ENCODE peak calls at places on chromosomes 13 and 19, in six cellular contexts. H, O, N, F, Y and R are unnamed samples.
A peak's percentile ranks its signal among the peaks of the same experiment; 100 is the strongest.

GRCh38 chr19:8477889-8478288 is 24.6 kb downstream of the PRAM1 start:
- DNase-seq in F (no peak), H (no peak), Y (no peak), O (no peak), N (no peak), R (no peak)

GRCh38 chr19:52670046-52670445 is 31.9 kb upstream of the ZNF83 start:
- DNase-seq in N (no peak), O (no peak), H (no peak), Y (no peak), F (no peak), R (no peak)

GRCh38 chr13:38045278-38046048 is 175.9 kb upstream of the TRPC4 start:
- DNase-seq in N (peak; percentile 52), F (no peak), O (no peak), H (peak; percentile 13), Y (no peak), R (peak; percentile 44)

GRCh38 chr19:43224855-43225253 is 19.4 kb upstream of the PSG4 start:
- DNase-seq in N (no peak), F (no peak), H (no peak), O (no peak), Y (no peak), R (no peak)

GRCh38 chr13:65597839-65598818 is 1632.0 kb downstream of the PCDH9 start:
- DNase-seq in F (no peak), H (no peak), O (no peak), N (peak; percentile 4), Y (no peak), R (peak; percentile 67)

GRCh38 chr19:42313096-42313839 is at the start of gene TMEM145:
- DNase-seq in H (peak; percentile 53), O (no peak), F (no peak), N (peak; percentile 84), Y (peak; percentile 59), R (peak; percentile 30)

GRCh38 chr19:7351861-7352260 is 3.1 kb downstream of the ARHGEF18 start:
- DNase-seq in O (no peak), N (no peak), H (no peak), Y (no peak), F (no peak), R (no peak)

GRCh38 chr13:30730526-30730925 is 4.8 kb upstream of the ALOX5AP start:
- DNase-seq in H (no peak), N (peak; percentile 68), Y (no peak), F (no peak), O (no peak), R (no peak)

GRCh38 chr19:50486823-50487515 is 10.3 kb upstream of the GARIN5A start:
- DNase-seq in Y (no peak), O (no peak), N (peak; percentile 68), F (peak; percentile 70), H (peak; percentile 71), R (peak; percentile 65)

GRCh38 chr13:51363625-51364024 is 24.1 kb downstream of the SERPINE3 start:
- DNase-seq in O (no peak), H (no peak), N (no peak), F (no peak), Y (no peak), R (no peak)

GRCh38 chr13:46109451-46109850 is 4.6 kb upstream of the CPB2 start:
- DNase-seq in O (no peak), Y (no peak), H (no peak), N (no peak), F (no peak), R (no peak)

GRCh38 chr19:57812201-57812600 is 2.5 kb downstream of the ZNF552 start:
- DNase-seq in N (no peak), O (no peak), H (peak; percentile 61), Y (no peak), F (no peak), R (no peak)

GRCh38 chr13:109787135-109787954 is 962 bp upstream of the IRS2 start:
- DNase-seq in O (peak; percentile 43), H (no peak), N (peak; percentile 84), Y (peak; percentile 70), F (peak; percentile 90), R (peak; percentile 49)

GRCh38 chr19:35995655-35995993 is 636 bp downstream of the SDHAF1 start:
- DNase-seq in O (peak; percentile 65), N (peak; percentile 80), Y (peak; percentile 58), H (peak; percentile 76), F (peak; percentile 85), R (peak; percentile 28)

GRCh38 chr13:36814465-36814864 is 4.6 kb upstream of the RFXAP start:
- DNase-seq in N (no peak), Y (no peak), O (no peak), F (no peak), H (no peak), R (no peak)

GRCh38 chr13:95509521-95510315 is 42.8 kb upstream of the CLDN10 start:
- DNase-seq in O (no peak), H (no peak), N (no peak), F (no peak), Y (no peak), R (peak; percentile 81)

GRCh38 chr19:38079926-38080380 is 144.1 kb downstream of the DPF1 start:
- DNase-seq in O (no peak), F (no peak), H (peak; percentile 85), Y (no peak), N (no peak), R (peak; percentile 92)

GRCh38 chr19:4638330-4638729 is 986 bp upstream of the TNFAIP8L1 start:
- DNase-seq in N (no peak), O (no peak), Y (peak; percentile 41), H (peak; percentile 30), F (peak; percentile 84), R (no peak)

GRCh38 chr19:19081642-19082151 is 17.9 kb downstream of the SLC25A42 start:
- DNase-seq in O (peak; percentile 46), N (no peak), H (no peak), Y (no peak), F (no peak), R (peak; percentile 59)

GRCh38 chr13:109166807-109167206 is 537.4 kb downstream of the MYO16 start:
- DNase-seq in O (no peak), N (no peak), H (peak; percentile 65), Y (no peak), F (no peak), R (peak; percentile 26)

GRCh38 chr13:41960195-41960699 is 662 bp downstream of the VWA8 start:
- DNase-seq in O (no peak), F (no peak), Y (no peak), N (no peak), H (no peak), R (peak; percentile 53)

GRCh38 chr13:96734499-96734898 is 259.8 kb downstream of the OXGR1 start:
- DNase-seq in H (no peak), O (no peak), Y (no peak), N (no peak), F (no peak), R (no peak)

GRCh38 chr13:32011971-32012370 is 19.6 kb upstream of the FRY start:
- DNase-seq in H (no peak), Y (no peak), F (no peak), N (no peak), O (no peak), R (no peak)

GRCh38 chr13:40442191-40442590 is 224.2 kb downstream of the FOXO1 start:
- DNase-seq in H (no peak), Y (no peak), N (no peak), F (no peak), O (no peak), R (no peak)

DNA sequence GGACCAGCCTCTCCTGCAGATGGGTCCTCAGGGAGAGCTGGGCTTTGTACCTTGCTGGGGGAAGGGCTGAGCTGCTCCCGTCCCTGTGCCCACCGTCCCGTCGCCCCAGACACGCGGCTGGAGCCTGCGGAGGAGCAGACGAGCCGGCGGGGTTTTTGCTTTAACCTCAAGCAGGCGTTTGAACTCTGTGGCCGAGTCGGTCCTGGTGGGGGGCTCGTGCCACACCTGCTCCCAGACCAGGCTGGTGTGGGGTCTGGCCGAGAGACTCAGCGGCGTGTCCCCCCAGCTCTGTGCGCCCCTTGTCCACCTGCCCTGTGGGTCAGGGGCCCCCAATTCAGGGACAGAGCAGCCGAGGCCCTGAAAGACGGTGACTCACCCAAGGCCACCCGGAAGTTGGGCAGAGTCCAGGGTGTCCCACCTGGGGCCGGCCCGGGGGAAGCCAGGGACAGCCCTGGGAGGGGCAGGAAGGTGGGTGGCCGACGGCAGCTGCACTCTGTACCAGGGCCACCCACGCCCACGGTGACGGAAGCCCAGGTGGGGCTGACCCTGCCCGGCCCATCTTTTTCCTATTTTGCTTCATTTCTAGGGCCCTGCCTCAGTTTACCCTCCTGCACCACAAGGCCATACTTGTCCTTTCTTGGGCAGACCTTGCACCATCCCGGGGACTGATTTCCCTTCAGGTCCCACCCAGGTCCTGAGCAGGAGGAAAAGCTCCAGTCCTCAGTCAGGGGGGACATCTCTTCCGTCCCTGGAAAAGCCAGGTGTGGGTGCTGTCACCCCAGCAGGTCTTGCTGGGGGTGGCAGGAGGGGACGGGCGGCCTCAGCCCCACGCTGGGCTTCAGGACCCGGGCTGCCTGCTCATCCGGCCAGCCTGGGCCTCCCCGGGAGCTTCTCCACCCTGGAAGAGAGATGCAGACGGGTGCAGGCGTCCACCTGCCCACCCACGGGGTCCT is 5.3 kb downstream of the EFNA2 start:
- DNase-seq in Y (no peak), H (no peak), O (no peak), F (no peak), N (no peak), R (no peak)
- TF ChIP-seq CTCF in Y (no peak), H (no peak), O (no peak), F (no peak), N (no peak), R (no peak)

GRCh38 chr19:10295305-10295846 is 5.6 kb downstream of the ICAM5 start:
- DNase-seq in O (no peak), F (peak; percentile 92), N (peak; percentile 46), H (peak; percentile 84), Y (no peak), R (no peak)

GRCh38 chr19:10292789-10293636 is 3.3 kb downstream of the ICAM5 start:
- DNase-seq in H (no peak), O (no peak), Y (no peak), F (no peak), N (peak; percentile 49), R (no peak)

GRCh38 chr19:10294368-10294697 is 4.6 kb downstream of the ICAM5 start:
- DNase-seq in Y (no peak), F (no peak), N (peak; percentile 72), H (no peak), O (no peak), R (no peak)

GRCh38 chr19:10292206-10292788 is 2.5 kb downstream of the ICAM5 start:
- DNase-seq in F (peak; percentile 91), O (peak; percentile 54), N (peak; percentile 93), Y (peak; percentile 67), H (peak; percentile 95), R (peak; percentile 43)

GRCh38 chr19:10293637-10294367 is 4.0 kb downstream of the ICAM5 start:
- DNase-seq in F (no peak), N (peak; percentile 14), Y (no peak), H (no peak), O (no peak), R (no peak)
- H3K4me3 ChIP-seq in F (no peak overlapping the region), N (no peak overlapping the region), Y (no peak overlapping the region), H (no peak overlapping the region), O (no peak overlapping the region), R (no peak overlapping the region)

DNA sequence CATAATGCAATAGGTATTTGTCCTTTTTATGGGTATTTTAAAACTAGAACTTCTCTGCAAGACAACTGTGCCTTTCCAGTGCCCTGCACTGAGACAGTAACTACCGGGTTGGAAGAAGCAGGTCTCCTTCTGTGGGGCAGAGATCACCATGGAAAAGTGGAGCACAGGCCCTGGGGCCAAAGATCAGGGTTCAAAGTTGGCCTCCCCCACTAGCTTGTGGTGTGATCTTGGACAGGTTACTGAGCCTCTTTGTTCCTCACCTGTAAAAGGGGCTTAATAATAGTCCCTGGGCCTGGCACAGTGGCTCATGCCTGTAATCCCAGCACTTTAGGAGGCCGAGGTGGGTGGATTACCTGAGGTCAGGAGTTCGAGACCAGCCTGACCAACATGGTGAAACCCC is 68.3 kb downstream of the CEBPG start:
- DNase-seq in H (no peak), Y (no peak), O (peak; percentile 1), F (peak; percentile 14), N (no peak), R (no peak)
- TF ChIP-seq CTCF in H (no peak), Y (no peak), O (no peak), F (no peak), N (no peak), R (no peak)

GRCh38 chr19:49145485-49146407 is 9.4 kb downstream of the HRC start:
- DNase-seq in N (peak; percentile 98), H (peak; percentile 71), Y (peak; percentile 84), O (peak; percentile 68), F (peak; percentile 93), R (peak; percentile 73)
- H3K4me3 ChIP-seq in N (peak overlapping the region; percentile 38), H (no peak overlapping the region), Y (no peak overlapping the region), O (no peak overlapping the region), F (no peak overlapping the region), R (peak overlapping the region; percentile 35)